ENCODE peak calls at places on chromosomes 11 and 22, in four cellular contexts. U, B, Y and Z are unnamed samples.

GRCh38 chr11:122038543-122038942 is 77.5 kb downstream of the BLID start:
- DNase-seq in U (peak), B (peak), Y (no peak), Z (peak)

GRCh38 chr11:118996926-118997626 is 862 bp upstream of the CENATAC start:
- DNase-seq in U (no peak), B (peak), Y (no peak), Z (peak)

GRCh38 chr22:23752750-23753149 is 1.5 kb downstream of the VPREB3 start:
- DNase-seq in U (no peak), B (no peak), Y (no peak), Z (no peak)

GRCh38 chr11:38598413-38598812 is 2000.4 kb upstream of the RAG2 start:
- DNase-seq in U (peak), B (no peak), Y (no peak), Z (no peak)

GRCh38 chr11:61698173-61698965 is 18.2 kb downstream of the DAGLA start:
- DNase-seq in U (no peak), B (peak), Y (peak), Z (peak)

GRCh38 chr11:102849319-102849718 is 5.9 kb upstream of the MMP3 start:
- DNase-seq in U (no peak), B (peak), Y (no peak), Z (no peak)

GRCh38 chr22:50011447-50012200 is 941 bp downstream of the IL17REL start:
- DNase-seq in U (no peak), B (no peak), Y (no peak), Z (peak)

GRCh38 chr11:33959855-33960400 is 68.1 kb upstream of the LMO2 start:
- DNase-seq in U (no peak), B (no peak), Y (no peak), Z (no peak)

GRCh38 chr11:65492387-65492636 is 6.5 kb upstream of the MALAT1 start:
- DNase-seq in U (no peak), B (no peak), Y (no peak), Z (no peak)

GRCh38 chr11:132026746-132027145 is 656.3 kb downstream of the NTM start:
- DNase-seq in U (no peak), B (no peak), Y (no peak), Z (peak)

GRCh38 chr22:48697223-48697622 is 1130.5 kb downstream of the BRD1 start:
- DNase-seq in U (no peak), B (no peak), Y (no peak), Z (no peak)

GRCh38 chr22:24133187-24133965 is 47.9 kb upstream of the SUSD2 start:
- DNase-seq in U (no peak), B (peak), Y (no peak), Z (no peak)

GRCh38 chr22:38655532-38656255 is 498 bp downstream of the FAM227A start:
- DNase-seq in U (no peak), B (peak), Y (no peak), Z (peak)

GRCh38 chr11:72328366-72329224 is 84.6 kb upstream of the PHOX2A start:
- DNase-seq in U (no peak), B (no peak), Y (no peak), Z (no peak)

GRCh38 chr11:76205252-76206076 is 838 bp downstream of the WNT11 start:
- DNase-seq in U (no peak), B (no peak), Y (no peak), Z (peak)

GRCh38 chr11:61106906-61107470 is 4.7 kb downstream of the CD5 start:
- DNase-seq in U (no peak), B (no peak), Y (no peak), Z (no peak)

GRCh38 chr22:42613869-42614268 is 814 bp downstream of the POLDIP3 start:
- DNase-seq in U (no peak), B (peak), Y (no peak), Z (peak)

GRCh38 chr11:91173701-91174100 is 950.9 kb upstream of the CHORDC1 start:
- DNase-seq in U (no peak), B (no peak), Y (no peak), Z (no peak)

GRCh38 chr11:62547691-62548281 is 1.2 kb upstream of the AHNAK start:
- DNase-seq in U (no peak), B (no peak), Y (no peak), Z (no peak)

GRCh38 chr11:20854214-20854613 is 184.8 kb downstream of the NELL1 start:
- DNase-seq in U (peak), B (no peak), Y (no peak), Z (peak)

GRCh38 chr11:69650081-69650831 is 9.3 kb downstream of the CCND1 start:
- DNase-seq in U (no peak), B (peak), Y (no peak), Z (peak)

GRCh38 chr11:75667268-75667830 is 1.5 kb downstream of the MAP6 start:
- DNase-seq in U (peak), B (peak), Y (no peak), Z (peak)

GRCh38 chr11:85823816-85824215 is 12.9 kb upstream of the SYTL2 start:
- DNase-seq in U (no peak), B (peak), Y (no peak), Z (no peak)

GRCh38 chr11:8021920-8022319 is 34.8 kb downstream of the EIF3F start:
- DNase-seq in U (no peak), B (no peak), Y (no peak), Z (no peak)